ENCODE peak calls at places on chromosomes 1 and 21, in eight cellular contexts. U, H, N, W, X, Z, L and G are unnamed samples.

GRCh38 chr1:198669023-198669698 is 30.3 kb downstream of the PTPRC start:
- DNase-seq in N (no peak), L (no peak), U (no peak), X (peak), W (no peak), H (peak), Z (no peak), G (no peak)

GRCh38 chr1:40305451-40305850 is 11.6 kb downstream of the COL9A2 start:
- DNase-seq in W (no peak), U (no peak), Z (no peak), N (no peak), X (no peak), H (no peak), L (no peak), G (no peak)

GRCh38 chr1:204130989-204131892 is 20.6 kb downstream of the ETNK2 start:
- DNase-seq in W (no peak), L (no peak), X (peak), Z (no peak), H (peak), U (no peak), N (no peak), G (peak)

GRCh38 chr1:59686170-59686569 is 128.6 kb upstream of the HOOK1 start:
- DNase-seq in W (no peak), X (no peak), U (no peak), L (no peak), N (no peak), H (peak), Z (no peak), G (no peak)

GRCh38 chr1:118902299-118903270 is 85.6 kb downstream of the TBX15 start:
- DNase-seq in L (no peak), H (no peak), U (no peak), X (no peak), N (no peak), Z (no peak), W (no peak), G (no peak)

GRCh38 chr1:209589440-209589839 is 5.9 kb downstream of the CAMK1G start:
- DNase-seq in N (no peak), Z (no peak), X (no peak), W (no peak), U (no peak), L (no peak), H (no peak), G (no peak)

GRCh38 chr1:1796466-1796865 is 18.2 kb upstream of the NADK start:
- DNase-seq in W (no peak), L (no peak), Z (no peak), H (no peak), U (no peak), X (no peak), N (no peak), G (no peak)

GRCh38 chr1:196387766-196388165 is 220.5 kb downstream of the KCNT2 start:
- DNase-seq in Z (no peak), X (no peak), U (no peak), N (no peak), L (no peak), W (no peak), H (no peak), G (no peak)

GRCh38 chr1:155130272-155131006 is 2.8 kb downstream of the EFNA1 start:
- DNase-seq in H (no peak), U (no peak), W (no peak), Z (no peak), L (no peak), X (peak), N (no peak), G (no peak)

GRCh38 chr1:6450005-6450450 is 15.9 kb downstream of the TNFRSF25 start:
- DNase-seq in H (no peak), U (no peak), W (no peak), N (no peak), X (no peak), L (no peak), Z (no peak), G (no peak)

GRCh38 chr1:113808450-113809195 is 3.7 kb downstream of the RSBN1 start:
- DNase-seq in Z (no peak), U (no peak), W (no peak), H (no peak), N (no peak), X (no peak), L (no peak), G (no peak)

GRCh38 chr1:117479086-117479485 is 111.8 kb downstream of the MAN1A2 start:
- DNase-seq in U (no peak), X (no peak), W (no peak), Z (no peak), H (no peak), L (no peak), N (no peak), G (no peak)

GRCh38 chr1:26126321-26127084 is 14.9 kb downstream of the PDIK1L start:
- DNase-seq in H (no peak), L (no peak), U (no peak), W (no peak), X (peak), N (no peak), Z (no peak), G (no peak)

GRCh38 chr1:28417441-28418277 is 48.1 kb downstream of the PHACTR4 start:
- DNase-seq in X (peak), U (no peak), L (no peak), W (no peak), Z (no peak), N (no peak), H (peak), G (peak)

GRCh38 chr1:160205974-160206369 is 788 bp downstream of the PEA15 start:
- DNase-seq in N (peak), U (no peak), L (peak), H (peak), Z (peak), X (peak), W (peak), G (peak)

GRCh38 chr1:204624631-204625216 is 60.8 kb downstream of the LRRN2 start:
- DNase-seq in W (no peak), N (no peak), X (peak), Z (no peak), L (no peak), H (no peak), U (no peak), G (no peak)

GRCh38 chr21:42635848-42636534 is 17.4 kb upstream of the PDE9A start:
- DNase-seq in N (no peak), L (no peak), U (peak), X (no peak), Z (no peak), H (no peak), W (no peak), G (peak)

GRCh38 chr1:64864018-64864945 is 102.1 kb downstream of the JAK1 start:
- DNase-seq in N (no peak), H (peak), U (peak), L (peak), W (no peak), Z (peak), X (no peak), G (peak)

GRCh38 chr1:173267453-173267945 is 60.4 kb upstream of the TNFSF4 start:
- DNase-seq in X (no peak), U (no peak), L (no peak), W (no peak), H (peak), N (no peak), Z (no peak), G (no peak)

GRCh38 chr1:204438628-204439027 is 27.0 kb upstream of the PPP1R15B start:
- DNase-seq in L (peak), U (peak), H (peak), N (peak), Z (no peak), X (peak), W (no peak), G (no peak)

GRCh38 chr1:234553241-234554156 is 56.5 kb downstream of the IRF2BP2 start:
- DNase-seq in X (peak), L (peak), Z (peak), W (no peak), U (no peak), N (no peak), H (peak), G (peak)

GRCh38 chr1:189939967-189940366 is 537.7 kb downstream of the BRINP3 start:
- DNase-seq in X (no peak), W (no peak), L (no peak), U (no peak), H (peak), N (no peak), Z (no peak), G (no peak)

GRCh38 chr1:91166106-91166712 is 144.4 kb upstream of the ZNF644 start:
- DNase-seq in W (no peak), X (peak), H (peak), N (no peak), U (peak), L (no peak), Z (peak), G (peak)

GRCh38 chr1:12631571-12631970 is 12.3 kb upstream of the AADACL4 start:
- DNase-seq in H (no peak), N (no peak), W (no peak), X (no peak), U (peak), L (no peak), Z (no peak), G (no peak)

GRCh38 chr21:20720623-20721022 is 277.6 kb upstream of the NCAM2 start:
- DNase-seq in W (no peak), U (no peak), L (no peak), X (no peak), H (peak), Z (no peak), N (no peak), G (no peak)

GRCh38 chr1:204684206-204684536 is 1.4 kb downstream of the LRRN2 start:
- DNase-seq in Z (no peak), U (no peak), W (no peak), X (no peak), N (no peak), L (no peak), H (no peak), G (no peak)

GRCh38 chr1:235411489-235412486 is 44.6 kb downstream of the TBCE start:
- DNase-seq in N (no peak), W (no peak), U (no peak), H (no peak), X (no peak), L (no peak), Z (no peak), G (no peak)

GRCh38 chr1:53946252-53947171 is at the start of gene LRRC42:
- DNase-seq in H (no peak), U (no peak), Z (no peak), X (peak), N (peak), W (no peak), L (no peak), G (no peak)

GRCh38 chr1:53945433-53946251 is at the start of gene IFT25:
- DNase-seq in U (peak), X (peak), W (peak), Z (peak), H (peak), N (peak), L (peak), G (peak)

GRCh38 chr1:53948291-53948690 is 2.1 kb downstream of the LRRC42 start:
- DNase-seq in W (no peak), U (no peak), Z (no peak), H (no peak), N (no peak), L (no peak), X (no peak), G (no peak)

GRCh38 chr1:53949023-53949611 is 3.0 kb downstream of the LRRC42 start:
- DNase-seq in Z (no peak), X (peak), U (no peak), H (peak), W (no peak), L (no peak), N (no peak), G (no peak)

DNA sequence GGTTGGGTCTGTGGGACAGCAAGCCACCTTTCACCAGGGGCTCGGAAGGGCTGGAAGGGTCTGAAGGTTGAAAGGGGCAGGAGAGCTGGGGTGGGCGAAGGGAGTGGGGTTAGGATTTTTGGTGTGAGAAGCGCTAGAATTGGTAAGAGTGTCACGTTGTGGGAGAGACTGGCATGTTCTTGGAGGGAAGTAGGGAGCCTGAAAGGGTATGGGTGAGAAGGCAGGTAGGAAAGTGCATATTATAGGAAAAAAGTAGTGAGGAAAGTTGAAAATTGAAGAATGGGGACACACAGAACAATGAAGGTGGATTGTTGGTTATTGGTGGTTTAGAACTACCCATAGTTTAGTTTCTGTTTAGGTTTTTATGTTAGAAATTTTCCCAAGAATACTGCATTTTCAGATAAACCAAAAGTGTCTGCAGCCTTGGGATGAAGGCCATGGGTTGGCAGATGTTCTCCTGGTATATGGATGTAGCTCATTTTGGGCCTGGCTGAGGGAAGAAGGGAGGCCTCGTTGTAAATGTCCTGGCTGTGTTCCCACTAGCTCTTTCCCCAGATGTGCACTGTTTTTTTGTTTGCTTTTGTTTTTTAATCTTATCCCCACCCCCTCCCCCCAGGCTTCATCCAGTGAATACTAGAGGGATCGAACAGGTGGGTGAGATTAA is 1.2 kb downstream of the LRRC42 start:
- DNase-seq in X (no peak), H (no peak), Z (no peak), U (no peak), L (no peak), W (no peak), N (no peak), G (no peak)
- H3K4me3 ChIP-seq in X (peak), H (peak), Z (peak), U (peak), L (peak), W (peak), N (peak), G (no peak)

GRCh38 chr21:39006653-39007417 is 176.4 kb downstream of the PSMG1 start:
- DNase-seq in W (peak), H (peak), X (no peak), L (no peak), N (peak), U (peak), Z (peak), G (peak)

GRCh38 chr21:39007985-39008384 is 175.3 kb downstream of the PSMG1 start:
- DNase-seq in H (no peak), Z (no peak), L (no peak), W (no peak), X (no peak), N (no peak), U (no peak), G (no peak)

GRCh38 chr21:39007532-39007931 is 175.7 kb downstream of the PSMG1 start:
- DNase-seq in W (no peak), L (no peak), Z (no peak), H (no peak), X (no peak), N (no peak), U (no peak), G (no peak)

GRCh38 chr21:39003982-39004775 is 179.1 kb downstream of the PSMG1 start:
- DNase-seq in L (no peak), N (peak), Z (no peak), H (peak), W (no peak), X (no peak), U (no peak), G (peak)

DNA sequence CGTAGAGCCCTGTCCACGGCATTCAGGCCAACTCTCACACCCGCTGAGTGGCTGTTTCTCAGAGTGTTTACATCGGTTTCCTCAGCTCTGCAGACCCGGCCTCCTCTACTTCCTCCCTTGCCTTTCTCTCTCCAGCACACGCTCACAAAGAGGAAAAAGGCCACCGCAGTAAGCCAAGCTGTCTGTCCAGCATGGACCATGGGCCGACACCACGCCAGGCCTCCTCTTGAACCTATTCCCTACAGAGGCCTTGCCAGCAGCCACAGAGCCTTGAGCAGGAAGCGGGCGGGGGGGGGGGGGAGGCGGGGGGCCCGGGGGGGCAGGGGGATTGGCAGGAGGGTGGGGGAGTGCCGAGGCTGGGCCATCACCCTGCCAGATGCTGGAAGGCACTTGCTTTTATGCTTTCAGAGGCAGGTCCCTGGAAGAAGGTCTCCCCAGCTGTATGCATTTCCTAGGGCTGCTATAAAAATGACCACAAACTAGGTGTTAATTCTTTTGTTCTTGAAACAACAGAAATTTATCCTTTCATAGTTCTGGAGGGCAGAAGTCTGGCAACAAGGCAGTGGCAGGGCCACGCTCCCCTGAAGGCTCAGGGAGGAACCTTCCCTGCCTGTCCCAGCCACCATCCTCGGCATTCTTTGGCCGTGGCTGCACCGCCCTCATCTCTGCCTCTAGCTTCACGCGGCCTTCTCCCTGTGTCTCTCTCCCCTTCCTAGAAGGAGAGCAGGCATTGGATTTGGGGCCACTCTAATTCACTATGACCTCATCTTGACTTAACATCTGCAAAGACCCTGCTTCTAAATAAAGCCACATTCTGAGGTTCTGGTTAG is 178.3 kb downstream of the PSMG1 start:
- DNase-seq in N (no peak), W (no peak), Z (peak), X (peak), U (peak), H (peak), L (peak), G (peak)
- H3K27ac ChIP-seq in N (peak), W (peak), Z (peak), X (peak), U (peak), H (peak), L (peak), G (peak)

GRCh38 chr1:156246241-156246761 is 1.6 kb downstream of the PAQR6 start:
- DNase-seq in L (no peak), Z (no peak), W (no peak), H (no peak), X (no peak), U (no peak), N (no peak), G (no peak)

GRCh38 chr1:156244126-156244525 is 2.1 kb downstream of the BGLAP start:
- DNase-seq in L (no peak), W (no peak), Z (no peak), H (no peak), X (no peak), N (no peak), U (no peak), G (no peak)

GRCh38 chr1:156246762-156247459 is 945 bp downstream of the PAQR6 start:
- DNase-seq in L (peak), W (peak), X (no peak), H (no peak), U (peak), N (no peak), Z (no peak), G (no peak)

GRCh38 chr1:156244712-156245111 is 2.7 kb downstream of the BGLAP start:
- DNase-seq in X (no peak), W (no peak), H (no peak), Z (no peak), N (no peak), L (no peak), U (no peak), G (no peak)

DNA sequence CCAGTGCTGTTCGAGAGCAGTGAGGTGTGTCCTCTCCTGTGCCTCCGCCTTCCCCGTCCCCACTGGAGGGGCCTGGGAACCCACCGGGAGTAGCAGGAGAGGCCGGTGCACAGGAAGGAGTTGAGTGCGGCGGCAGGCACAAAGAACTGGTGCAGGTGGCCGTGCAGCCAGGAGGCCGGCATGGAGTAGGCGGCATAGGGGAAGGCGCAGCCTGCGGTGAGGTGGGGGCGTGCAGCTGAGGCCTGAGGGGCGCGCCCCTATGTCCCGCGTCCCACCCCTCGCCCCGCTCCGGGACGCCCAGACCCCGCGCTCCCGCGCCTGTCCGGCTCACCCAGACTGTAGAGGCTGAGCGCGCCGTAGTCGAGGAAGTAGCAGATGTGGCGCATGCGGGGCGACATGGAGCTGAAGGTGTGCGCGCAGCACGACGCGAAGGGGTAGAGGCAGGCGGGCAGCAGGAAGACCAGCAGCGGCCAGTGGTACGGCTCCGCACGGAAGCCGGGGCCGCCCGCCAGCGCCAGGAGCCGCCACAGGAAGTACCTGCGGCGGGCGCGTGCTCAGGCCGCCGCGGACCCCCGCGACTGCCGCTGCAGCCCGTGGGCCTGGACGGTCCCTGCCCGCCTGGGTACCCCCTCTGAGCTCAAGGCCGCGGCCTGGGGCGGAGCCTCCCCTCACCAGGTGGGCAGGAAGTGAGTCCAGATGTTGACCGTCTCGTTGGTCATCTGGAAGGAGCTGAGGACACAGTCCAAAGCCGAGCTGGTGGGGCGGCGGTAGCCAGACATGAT is 2.2 kb downstream of the PAQR6 start:
- DNase-seq in U (no peak), L (no peak), X (peak), H (no peak), N (no peak), Z (no peak), W (no peak), G (peak)
- H3K4me3 ChIP-seq in U (peak), L (peak), X (no peak), H (no peak), N (peak), Z (peak), W (peak), G (no peak)

GRCh38 chr1:31712041-31712440 is 8.2 kb upstream of the COL16A1 start:
- DNase-seq in N (no peak), X (no peak), L (no peak), W (no peak), H (peak), Z (no peak), U (no peak), G (no peak)
- H3K27ac ChIP-seq in N (peak), X (peak), L (peak), W (peak), H (peak), Z (no peak), U (no peak), G (no peak)

GRCh38 chr21:35046223-35046690 is 2.8 kb downstream of the RUNX1 start:
- DNase-seq in U (no peak), L (no peak), H (no peak), X (no peak), N (no peak), Z (no peak), W (no peak), G (no peak)
- H3K4me3 ChIP-seq in U (peak), L (no peak), H (no peak), X (no peak), N (peak), Z (peak), W (no peak), G (no peak)

GRCh38 chr21:45366931-45367401 is 38.0 kb upstream of the COL18A1 start:
- DNase-seq in L (peak), W (no peak), U (peak), H (peak), X (peak), N (peak), Z (peak), G (peak)
- H3K27ac ChIP-seq in L (peak), W (peak), U (peak), H (peak), X (peak), N (peak), Z (peak), G (no peak)